ENCODE peak calls at places on chromosomes 2 and 18, in seven cellular contexts. Q is GM12878, L is K562, C is HepG2, O is SK-N-SH, A is H1, N is HCT116. U is an unnamed sample.

GRCh38 chr2:222837643-222838056 is 23.2 kb upstream of the ACSL3 start:
- DNase-seq in N (no peak), C (peak; percentile 63), L (no peak), O (no peak), A (no peak), Q (no peak), U (peak; percentile 5)

GRCh38 chr2:47422560-47422959 is 19.6 kb downstream of the MSH2 start:
- DNase-seq in C (no peak), N (no peak), L (no peak), Q (no peak), O (no peak), A (no peak), U (no peak)

GRCh38 chr2:228657807-228658402 is 476.4 kb upstream of the SPHKAP start:
- DNase-seq in O (peak; percentile 18), N (peak; percentile 24), L (no peak), Q (peak; percentile 3), C (peak; percentile 19), A (no peak), U (peak; percentile 60)

GRCh38 chr18:4251873-4252272 is 203.2 kb downstream of the DLGAP1 start:
- DNase-seq in A (no peak), Q (no peak), N (no peak), C (no peak), O (no peak), L (no peak), U (no peak)

GRCh38 chr2:148554459-148555247 is 89.9 kb upstream of the EPC2 start:
- DNase-seq in Q (no peak), C (no peak), N (no peak), A (no peak), L (no peak), O (no peak), U (no peak)

GRCh38 chr2:172305066-172305465 is 122.3 kb upstream of the ITGA6 start:
- DNase-seq in C (no peak), A (no peak), O (no peak), Q (no peak), N (no peak), L (no peak), U (no peak)

GRCh38 chr2:64482765-64483504 is 29.0 kb downstream of the LGALSL start:
- DNase-seq in L (no peak), Q (no peak), C (no peak), O (peak; percentile 41), N (no peak), A (no peak), U (no peak)

GRCh38 chr2:241410739-241411176 is 54.7 kb downstream of the FARP2 start:
- DNase-seq in L (peak; percentile 71), Q (no peak), N (peak; percentile 34), C (peak; percentile 45), A (no peak), O (no peak), U (no peak)

GRCh38 chr2:214193943-214194342 is 216.9 kb upstream of the VWC2L start:
- DNase-seq in N (peak; percentile 2), L (no peak), Q (no peak), C (no peak), A (no peak), O (no peak), U (no peak)

GRCh38 chr18:827093-827677 is 15.1 kb upstream of the YES1 start:
- DNase-seq in A (no peak), O (no peak), Q (no peak), N (no peak), L (peak; percentile 43), C (no peak), U (peak; percentile 25)

GRCh38 chr2:5777089-5777488 is 84.9 kb downstream of the SOX11 start:
- DNase-seq in Q (no peak), L (no peak), O (no peak), C (no peak), A (no peak), N (no peak), U (peak; percentile 4)

GRCh38 chr2:65708129-65708528 is 275.7 kb upstream of the SPRED2 start:
- DNase-seq in N (no peak), O (no peak), A (no peak), L (no peak), C (no peak), Q (no peak), U (no peak)

GRCh38 chr18:60987963-60988362 is 345.3 kb upstream of the CDH20 start:
- DNase-seq in O (no peak), Q (no peak), N (no peak), L (no peak), C (no peak), A (no peak), U (no peak)

GRCh38 chr18:79921984-79922965 is 29.2 kb downstream of the SLC66A2 start:
- DNase-seq in Q (no peak), O (no peak), C (no peak), A (no peak), N (no peak), L (no peak), U (no peak)

GRCh38 chr2:74246496-74247195 is 48.2 kb downstream of the MTHFD2 start:
- DNase-seq in C (no peak), O (no peak), L (no peak), Q (no peak), N (no peak), A (no peak), U (no peak)

GRCh38 chr2:32715391-32715841 is 87.6 kb downstream of the TTC27 start:
- DNase-seq in C (no peak), O (no peak), Q (peak; percentile 60), N (no peak), L (no peak), A (no peak), U (no peak)

GRCh38 chr2:239312741-239313246 is 88.0 kb downstream of the HDAC4 start:
- DNase-seq in C (no peak), O (peak; percentile 59), N (no peak), L (no peak), Q (no peak), A (peak; percentile 44), U (no peak)

GRCh38 chr2:118805061-118805690 is 42.3 kb downstream of the EN1 start:
- DNase-seq in L (no peak), N (no peak), A (no peak), C (no peak), O (no peak), Q (no peak), U (no peak)

DNA sequence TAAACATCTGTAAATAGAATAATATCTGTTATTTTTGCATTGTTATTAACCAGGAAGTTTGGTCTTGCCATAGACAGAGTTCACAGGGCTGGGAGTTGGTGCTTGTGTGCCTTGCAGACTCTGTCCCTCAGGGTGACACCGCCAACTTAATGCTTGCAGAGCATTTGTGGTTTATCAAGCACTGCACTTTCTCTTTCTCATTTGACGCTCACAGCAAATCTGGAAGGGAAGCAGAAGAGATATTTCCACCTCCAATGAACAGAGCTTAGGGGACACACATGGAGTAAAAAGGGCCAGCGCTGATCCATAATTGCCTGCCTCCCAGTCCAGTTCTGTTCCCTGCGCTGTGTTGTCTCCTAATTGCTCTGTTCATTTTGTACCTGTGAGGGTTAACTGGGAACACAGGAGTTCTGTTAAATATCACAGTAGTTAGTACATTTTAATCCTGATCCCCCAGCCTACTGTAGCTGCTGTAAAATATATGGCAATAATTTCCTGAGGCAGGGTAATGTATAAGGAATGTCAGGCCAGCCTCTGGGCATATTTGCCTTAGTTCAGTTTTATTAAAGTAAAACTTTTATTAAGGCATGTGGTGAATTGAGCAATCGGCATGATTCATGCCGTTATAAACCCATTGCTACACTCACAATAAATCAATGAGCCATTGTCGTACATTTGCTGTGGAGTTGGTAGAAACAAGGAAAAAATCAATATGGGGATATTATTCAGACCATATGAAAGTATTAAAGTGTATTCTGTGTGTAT is 182.5 kb upstream of the OSR1 start:
- DNase-seq in A (no peak), L (no peak), C (no peak), Q (no peak), O (no peak), N (peak; percentile 56), U (peak; percentile 5)
- TF ChIP-seq JUND in A (no peak), L (no peak), C (no peak), Q (no peak), O (peak; percentile 95), N (peak; percentile 77), U (no peak)

DNA sequence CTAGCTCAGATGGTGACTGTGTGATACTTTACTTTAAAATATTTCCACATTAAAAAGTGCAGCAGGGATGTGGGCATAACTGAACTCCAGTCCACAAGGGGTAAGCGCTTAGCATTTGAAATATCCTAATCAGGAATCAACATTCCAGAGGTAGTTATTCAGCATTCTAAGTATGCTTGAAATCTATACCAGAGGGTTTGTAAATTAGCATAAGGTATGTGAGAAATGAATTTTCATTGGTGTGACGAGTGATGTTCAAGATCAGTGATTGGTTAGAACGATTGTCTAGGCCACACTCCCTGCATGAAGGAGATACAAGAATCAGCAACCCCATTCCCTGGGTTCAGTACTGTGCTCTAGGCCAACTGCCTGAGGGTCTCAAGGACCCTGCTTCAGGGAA is 42.6 kb downstream of the MAPK4 start:
- DNase-seq in O (no peak), N (no peak), Q (no peak), L (no peak), A (no peak), C (no peak), U (no peak)
- TF ChIP-seq JUND in O (no peak), N (no peak), Q (no peak), L (no peak), A (no peak), C (no peak), U (no peak)

GRCh38 chr2:129253461-129253812 is 726.0 kb upstream of the RAB6C start:
- DNase-seq in C (no peak), Q (no peak), A (no peak), O (peak; percentile 18), L (peak; percentile 8), N (peak; percentile 10), U (peak; percentile 61)
- TF ChIP-seq JUND in C (no peak), Q (no peak), A (no peak), O (no peak), L (no peak), N (no peak), U (no peak)

GRCh38 chr2:196097864-196098660 is 29.4 kb upstream of the DNAH7 start:
- DNase-seq in A (no peak), N (no peak), L (no peak), O (no peak), Q (no peak), C (no peak), U (no peak)

GRCh38 chr2:196096982-196097745 is 28.5 kb upstream of the DNAH7 start:
- DNase-seq in C (no peak), O (no peak), L (peak; percentile 49), A (no peak), N (no peak), Q (no peak), U (no peak)

GRCh38 chr2:196105956-196106355 is 37.3 kb upstream of the DNAH7 start:
- DNase-seq in L (no peak), C (no peak), Q (no peak), A (no peak), N (no peak), O (no peak), U (no peak)

GRCh38 chr2:196103626-196104025 is 35.0 kb upstream of the DNAH7 start:
- DNase-seq in C (no peak), L (no peak), N (no peak), O (no peak), Q (no peak), A (no peak), U (no peak)

DNA sequence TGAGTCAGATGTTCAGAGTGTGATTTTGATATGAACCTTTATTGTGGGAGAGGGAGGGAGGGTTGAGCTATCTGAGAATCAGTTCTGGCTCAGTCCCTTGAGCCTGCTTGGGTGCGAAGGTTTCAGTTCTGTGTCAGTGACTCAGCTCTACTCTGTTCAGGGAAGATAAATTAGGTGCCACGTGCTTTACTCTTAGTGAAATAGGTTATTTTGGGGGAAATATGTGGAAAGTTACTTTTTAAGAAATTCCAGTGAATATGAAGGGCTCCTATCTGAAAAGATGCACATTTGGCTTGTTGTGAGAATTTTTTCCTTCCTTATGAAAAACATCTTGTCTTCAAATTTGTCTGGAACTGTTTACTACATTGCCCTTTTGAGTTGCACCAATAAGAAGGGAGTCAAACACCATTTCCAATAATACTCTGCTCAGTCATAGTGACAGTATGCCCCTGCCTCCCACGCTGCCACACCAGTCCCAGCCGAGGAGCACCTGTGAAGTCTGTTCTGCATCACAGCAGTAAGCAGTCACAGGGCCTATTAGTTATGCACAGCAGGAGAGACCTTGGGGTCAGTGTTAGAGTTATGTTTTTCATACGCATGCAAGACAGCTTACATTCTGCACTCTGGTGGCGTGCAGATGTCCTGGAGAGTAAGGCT is 32.8 kb upstream of the DNAH7 start:
- DNase-seq in L (peak; percentile 78), O (no peak), A (no peak), C (no peak), Q (peak; percentile 80), N (no peak), U (no peak)
- TF ChIP-seq JUND in L (peak; percentile 84), O (no peak), A (no peak), C (no peak), Q (peak; percentile 13), N (no peak), U (no peak)